ENCODE peak calls at places on chromosomes 6 and 20, in eight cellular contexts. A, M, U, Z, D, C, I and V are unnamed samples.

GRCh38 chr6:156410649-156411048 is 366.5 kb upstream of the ARID1B start:
- DNase-seq in A (no peak), U (no peak), I (no peak), Z (peak; percentile 10), D (no peak), M (no peak), C (no peak), V (no peak)

GRCh38 chr20:41406896-41407444 is 40.4 kb upstream of the EMILIN3 start:
- DNase-seq in U (no peak), A (no peak), M (no peak), I (no peak), C (no peak), Z (no peak), D (no peak), V (no peak)

GRCh38 chr20:41717464-41717863 is 99.3 kb upstream of the CHD6 start:
- DNase-seq in A (no peak), C (no peak), U (no peak), Z (peak; percentile 87), M (no peak), D (peak; percentile 44), I (no peak), V (no peak)

GRCh38 chr6:155228549-155229166 is 35.2 kb upstream of the CLDN20 start:
- DNase-seq in Z (no peak), A (no peak), M (no peak), C (no peak), I (no peak), U (no peak), D (peak; percentile 16), V (no peak)

GRCh38 chr20:1764136-1765033 is 106.8 kb upstream of the SIRPG start:
- DNase-seq in D (peak; percentile 84), U (peak; percentile 71), I (peak; percentile 38), M (peak; percentile 87), Z (peak; percentile 84), A (peak; percentile 75), C (peak; percentile 51), V (peak; percentile 65)

GRCh38 chr6:4112366-4112765 is 23.0 kb downstream of the ECI2 start:
- DNase-seq in I (no peak), U (no peak), Z (no peak), A (no peak), M (no peak), C (no peak), D (no peak), V (no peak)

GRCh38 chr6:14806101-14806500 is 439.8 kb upstream of the JARID2 start:
- DNase-seq in D (no peak), C (no peak), A (no peak), Z (no peak), U (no peak), M (no peak), I (no peak), V (no peak)

GRCh38 chr6:104431096-104431495 is 428.6 kb downstream of the HACE1 start:
- DNase-seq in M (no peak), U (no peak), D (no peak), C (no peak), I (no peak), Z (peak; percentile 20), A (no peak), V (no peak)

GRCh38 chr6:75612434-75612833 is 10.8 kb downstream of the SENP6 start:
- DNase-seq in C (no peak), D (no peak), A (no peak), M (no peak), Z (no peak), I (no peak), U (no peak), V (no peak)

GRCh38 chr20:57104711-57105110 is 161.7 kb downstream of the BMP7 start:
- DNase-seq in U (no peak), I (no peak), A (no peak), Z (no peak), D (no peak), M (no peak), C (no peak), V (no peak)

GRCh38 chr20:37711987-37712961 is 18.4 kb downstream of the CTNNBL1 start:
- DNase-seq in C (no peak), A (peak; percentile 34), D (no peak), U (no peak), Z (peak; percentile 77), I (no peak), M (peak; percentile 62), V (no peak)

GRCh38 chr6:157145656-157146285 is 177.5 kb downstream of the TMEM242 start:
- DNase-seq in C (no peak), U (no peak), A (no peak), D (peak; percentile 52), Z (no peak), I (no peak), M (no peak), V (no peak)